ENCODE peak calls at places on chromosomes 5 and 9, in ten cellular contexts. V is omental fat pad, O is stomach, G is tibial artery, X is Peyer's patch, S is neural crest cell, H is mucosa of descending colon, A is PC-3, Q is left lung, M is cardiac fibroblast. P is an unnamed sample.

GRCh38 chr5:42572313-42572712 is 149.1 kb downstream of the GHR start:
- DNase-seq in V (no peak), O (no peak), G (no peak), X (no peak), S (no peak), H (no peak), A (no peak), Q (no peak), M (no peak), P (no peak)

GRCh38 chr5:131252824-131253171 is 11.1 kb upstream of the CDC42SE2 start:
- DNase-seq in V (no peak), O (peak; percentile 65), G (peak; percentile 67), X (peak; percentile 95), S (no peak), H (peak; percentile 76), A (no peak), Q (peak; percentile 78), M (no peak), P (no peak)

GRCh38 chr5:117732264-117732663 is 1157.6 kb upstream of the SEMA6A start:
- DNase-seq in V (no peak), O (no peak), G (no peak), X (no peak), S (no peak), H (no peak), A (no peak), Q (no peak), M (no peak), P (no peak)

GRCh38 chr9:26677965-26678745 is 214.4 kb downstream of the CAAP1 start:
- DNase-seq in V (no peak), O (no peak), G (no peak), X (no peak), S (no peak), H (no peak), A (peak; percentile 44), Q (no peak), M (no peak), P (no peak)

GRCh38 chr9:122941560-122942234 is 877 bp downstream of the RABGAP1 start:
- DNase-seq in V (no peak), O (no peak), G (no peak), X (no peak), S (no peak), H (no peak), A (peak; percentile 12), Q (no peak), M (peak; percentile 64), P (no peak)

GRCh38 chr9:129557192-129558036 is 63.5 kb downstream of the C9orf50 start:
- DNase-seq in V (no peak), O (peak; percentile 47), G (no peak), X (no peak), S (peak; percentile 71), H (peak; percentile 60), A (no peak), Q (no peak), M (no peak), P (peak; percentile 45)

GRCh38 chr9:84062538-84062937 is 81.9 kb downstream of the RMI1 start:
- DNase-seq in V (no peak), O (no peak), G (no peak), X (no peak), S (no peak), H (no peak), A (no peak), Q (no peak), M (peak; percentile 2), P (no peak)

GRCh38 chr5:8060235-8061139 is 191.5 kb downstream of the MTRR start:
- DNase-seq in V (no peak), O (no peak), G (no peak), X (no peak), S (peak; percentile 47), H (no peak), A (no peak), Q (no peak), M (no peak), P (peak; percentile 44)

GRCh38 chr5:159444441-159445082 is 114.3 kb upstream of the IL12B start:
- DNase-seq in V (no peak), O (no peak), G (no peak), X (no peak), S (no peak), H (no peak), A (peak; percentile 78), Q (no peak), M (peak; percentile 79), P (no peak)

GRCh38 chr5:103059525-103059924 is 60.4 kb downstream of the GIN1 start:
- DNase-seq in V (no peak), O (no peak), G (no peak), X (no peak), S (no peak), H (no peak), A (no peak), Q (no peak), M (no peak), P (no peak)

GRCh38 chr9:41229408-41230401 is 40.6 kb upstream of the ZNG1F start:
- DNase-seq in V (peak; percentile 39), O (no peak), G (no peak), X (peak; percentile 52), S (no peak), H (peak; percentile 62), A (no peak), Q (no peak), M (peak; percentile 16), P (no peak)

GRCh38 chr9:105385372-105385985 is 62.4 kb upstream of the FSD1L start:
- DNase-seq in V (no peak), O (no peak), G (peak; percentile 24), X (peak; percentile 75), S (no peak), H (no peak), A (no peak), Q (no peak), M (peak; percentile 66), P (no peak)

GRCh38 chr9:99253772-99254431 is 31.8 kb downstream of the SEC61B start:
- DNase-seq in V (no peak), O (no peak), G (no peak), X (peak; percentile 62), S (no peak), H (peak; percentile 56), A (no peak), Q (no peak), M (no peak), P (no peak)
- TF ChIP-seq CTCF in V (no peak), O (no peak), G (no peak), X (no peak), S (no peak), H (no peak), A (no peak), Q (no peak), M (no peak), P (no peak)

GRCh38 chr5:26482817-26483375 is 555.5 kb downstream of the CDH9 start:
- DNase-seq in V (no peak), O (no peak), G (peak; percentile 29), X (no peak), S (peak; percentile 29), H (no peak), A (peak; percentile 71), Q (no peak), M (peak; percentile 26), P (peak; percentile 60)
- TF ChIP-seq CTCF in V (no peak), O (no peak), G (peak; percentile 26), X (no peak), S (peak; percentile 72), H (no peak), A (peak; percentile 90), Q (peak; percentile 46), M (peak; percentile 29), P (peak; percentile 76)

DNA sequence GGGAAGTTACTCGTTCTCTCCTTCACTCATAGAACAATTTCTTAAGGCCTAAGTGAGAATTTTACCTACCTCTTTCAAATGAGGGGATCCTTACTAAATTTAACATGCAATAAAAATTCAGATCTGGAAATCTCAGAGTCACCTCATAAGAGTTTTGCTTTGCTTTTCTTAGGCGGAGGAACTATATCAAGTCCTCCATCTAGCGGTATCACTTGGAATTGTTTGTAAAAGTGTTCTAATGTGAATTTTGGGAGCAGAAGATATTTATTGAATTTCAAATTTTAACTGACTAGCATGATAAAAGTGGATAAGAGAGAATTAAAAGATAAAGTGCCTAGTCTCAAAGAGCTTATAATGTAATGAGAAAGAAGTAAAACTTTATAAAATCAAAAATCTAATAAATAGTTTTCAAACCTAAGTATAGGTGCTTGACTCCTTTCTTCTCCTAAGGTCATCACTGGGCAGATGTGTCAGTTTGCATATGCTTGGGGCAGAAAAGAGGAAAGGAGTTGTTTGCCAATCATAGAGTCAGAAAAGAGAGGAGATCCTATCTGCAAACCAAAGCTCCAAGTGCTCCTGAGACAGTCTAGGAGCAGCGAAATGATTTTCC is 145.7 kb upstream of the DAB2 start:
- DNase-seq in V (no peak), O (no peak), G (no peak), X (no peak), S (no peak), H (no peak), A (peak; percentile 80), Q (no peak), M (peak; percentile 78), P (no peak)
- TF ChIP-seq CTCF in V (no peak), O (peak; percentile 55), G (peak; percentile 71), X (no peak), S (peak; percentile 76), H (peak; percentile 18), A (peak; percentile 89), Q (peak; percentile 67), M (peak; percentile 59), P (peak; percentile 84)

GRCh38 chr9:75333624-75334023 is 245.3 kb downstream of the OSTF1 start:
- DNase-seq in V (no peak), O (no peak), G (no peak), X (no peak), S (no peak), H (no peak), A (no peak), Q (no peak), M (no peak), P (no peak)
- TF ChIP-seq CTCF in V (no peak), O (no peak), G (peak; percentile 41), X (no peak), S (peak; percentile 49), H (no peak), A (no peak), Q (no peak), M (no peak), P (no peak)

P was measured in glutamatergic neuron.